ENCODE peak calls at places on chromosomes 3 and 15, in four cellular contexts. F, V, P and H are unnamed samples.

GRCh38 chr15:40097968-40098476 is 10.7 kb downstream of the BMF start:
- DNase-seq in V (no peak), F (no peak), P (peak; percentile 77), H (peak; percentile 41)

GRCh38 chr3:107620534-107620933 is 97.8 kb downstream of the BBX start:
- DNase-seq in P (no peak), V (peak; percentile 55), F (no peak), H (no peak)

GRCh38 chr3:14258906-14259904 is 80.6 kb downstream of the LSM3 start:
- DNase-seq in P (no peak), V (no peak), F (no peak), H (no peak)

GRCh38 chr3:71112576-71112975 is 471.0 kb downstream of the FOXP1 start:
- DNase-seq in V (no peak), F (no peak), P (no peak), H (peak; percentile 14)

GRCh38 chr3:108305484-108306172 is 9.3 kb downstream of the HHLA2 start:
- DNase-seq in V (no peak), F (no peak), P (no peak), H (no peak)

GRCh38 chr15:43316007-43316968 is 14.1 kb downstream of the LCMT2 start:
- DNase-seq in F (no peak), V (no peak), P (peak; percentile 91), H (peak; percentile 37)

GRCh38 chr3:107508331-107508730 is 14.4 kb upstream of the BBX start:
- DNase-seq in P (no peak), F (no peak), V (no peak), H (no peak)

GRCh38 chr15:67997996-67998395 is 56.1 kb upstream of the PIAS1 start:
- DNase-seq in P (no peak), V (no peak), F (peak; percentile 9), H (peak; percentile 27)

GRCh38 chr15:52674831-52675230 is 4.4 kb downstream of the ATOSA start:
- DNase-seq in V (no peak), P (no peak), F (no peak), H (no peak)

GRCh38 chr3:61890167-61890566 is 328.8 kb downstream of the PTPRG start:
- DNase-seq in V (no peak), P (no peak), F (no peak), H (no peak)

GRCh38 chr15:40421246-40422157 is 15.9 kb downstream of the IVD start:
- DNase-seq in F (peak; percentile 54), P (peak; percentile 85), V (peak; percentile 77), H (peak; percentile 73)

GRCh38 chr3:1848935-1849334 is 249.7 kb upstream of the CNTN4 start:
- DNase-seq in V (no peak), P (no peak), F (no peak), H (no peak)

GRCh38 chr15:91997163-91997562 is 143.7 kb downstream of the SLCO3A1 start:
- DNase-seq in V (no peak), P (no peak), F (no peak), H (no peak)

GRCh38 chr3:164604687-164605086 is 473.6 kb downstream of the SI start:
- DNase-seq in F (no peak), P (no peak), V (no peak), H (no peak)

GRCh38 chr15:77807115-77807514 is 174.4 kb upstream of the LINGO1 start:
- DNase-seq in V (no peak), F (no peak), P (no peak), H (no peak)

GRCh38 chr3:36876181-36876936 is 68.5 kb downstream of the TRANK1 start:
- DNase-seq in P (no peak), F (no peak), V (no peak), H (no peak)

GRCh38 chr3:109825971-109826810 is 488.8 kb upstream of the DPPA4 start:
- DNase-seq in V (no peak), P (no peak), F (no peak), H (no peak)

GRCh38 chr3:55488398-55489055 is 1.4 kb upstream of the WNT5A start:
- DNase-seq in P (peak; percentile 89), F (peak; percentile 89), V (peak; percentile 75), H (peak; percentile 87)

GRCh38 chr3:50245251-50245745 is 9.3 kb downstream of the GNAI2 start:
- DNase-seq in F (no peak), P (no peak), V (no peak), H (no peak)

GRCh38 chr3:142993958-142994442 is 7.4 kb upstream of the U2SURP start:
- DNase-seq in V (peak; percentile 72), F (peak; percentile 74), P (no peak), H (peak; percentile 86)

GRCh38 chr3:113545594-113545993 is 13.2 kb downstream of the SIDT1 start:
- DNase-seq in P (no peak), V (no peak), F (no peak), H (no peak)

GRCh38 chr3:115402651-115403050 is 220.7 kb upstream of the GAP43 start:
- DNase-seq in P (no peak), F (no peak), V (no peak), H (peak; percentile 25)

GRCh38 chr3:94978076-94978475 is 915.2 kb downstream of the NSUN3 start:
- DNase-seq in F (no peak), V (no peak), P (no peak), H (no peak)

GRCh38 chr15:31434418-31435255 is 108.0 kb downstream of the KLF13 start:
- DNase-seq in V (no peak), P (peak; percentile 74), F (peak; percentile 77), H (peak; percentile 83)

GRCh38 chr3:66200147-66200546 is 20.7 kb upstream of the SLC25A26 start:
- DNase-seq in P (no peak), V (no peak), F (no peak), H (no peak)

GRCh38 chr15:65512807-65513416 is 4.6 kb downstream of the DPP8 start:
- DNase-seq in V (no peak), P (peak; percentile 90), F (peak; percentile 88), H (peak; percentile 66)

GRCh38 chr3:121431717-121432517 is 113.9 kb downstream of the POLQ start:
- DNase-seq in F (peak; percentile 76), V (peak; percentile 3), P (no peak), H (peak; percentile 62)

GRCh38 chr3:184678317-184679055 is 33.4 kb downstream of the MAGEF1 start:
- DNase-seq in P (no peak), F (no peak), V (no peak), H (no peak)

GRCh38 chr3:120071259-120071658 is 23.0 kb downstream of the GSK3B start:
- DNase-seq in P (no peak), V (peak; percentile 37), F (no peak), H (no peak)

GRCh38 chr3:177335728-177336127 is 138.4 kb upstream of the TBL1XR1 start:
- DNase-seq in P (no peak), F (peak; percentile 31), V (no peak), H (peak; percentile 38)

GRCh38 chr15:86691091-86691490 is 611.4 kb downstream of the AGBL1 start:
- DNase-seq in P (no peak), V (peak; percentile 13), F (no peak), H (no peak)

GRCh38 chr3:12755754-12756153 is 3.3 kb downstream of the TMEM40 start:
- DNase-seq in P (no peak), V (no peak), F (no peak), H (no peak)

GRCh38 chr3:16357698-16358097 is 92.7 kb downstream of the OXNAD1 start:
- DNase-seq in F (peak; percentile 29), P (no peak), V (no peak), H (peak; percentile 19)

GRCh38 chr3:42732829-42733459 is 30.3 kb upstream of the HHATL start:
- DNase-seq in F (no peak), V (peak; percentile 47), P (peak; percentile 44), H (no peak)

GRCh38 chr15:98773616-98774015 is 125.3 kb downstream of the IGF1R start:
- DNase-seq in F (no peak), P (no peak), V (peak; percentile 62), H (no peak)
- H3K4me3 ChIP-seq in F (no peak overlapping the region), P (no peak overlapping the region), V (no peak overlapping the region), H (no peak overlapping the region)

GRCh38 chr15:90742082-90742481 is 24.9 kb downstream of the BLM start:
- DNase-seq in F (no peak), P (no peak), V (no peak), H (no peak)
- H3K4me3 ChIP-seq in F (no peak overlapping the region), P (no peak overlapping the region), V (no peak overlapping the region), H (no peak overlapping the region)

GRCh38 chr3:167653750-167654149 is at the start of gene WDR49:
- DNase-seq in F (peak; percentile 29), P (no peak), V (peak; percentile 76), H (no peak)

GRCh38 chr3:167653155-167653554 is 587 bp downstream of the WDR49 start:
- DNase-seq in F (no peak), P (no peak), V (no peak), H (no peak)

GRCh38 chr3:167651820-167652219 is 1.9 kb downstream of the WDR49 start:
- DNase-seq in F (no peak), P (no peak), V (no peak), H (no peak)

GRCh38 chr3:167657684-167658225 is 4.0 kb upstream of the WDR49 start:
- DNase-seq in F (no peak), V (no peak), P (no peak), H (no peak)

DNA sequence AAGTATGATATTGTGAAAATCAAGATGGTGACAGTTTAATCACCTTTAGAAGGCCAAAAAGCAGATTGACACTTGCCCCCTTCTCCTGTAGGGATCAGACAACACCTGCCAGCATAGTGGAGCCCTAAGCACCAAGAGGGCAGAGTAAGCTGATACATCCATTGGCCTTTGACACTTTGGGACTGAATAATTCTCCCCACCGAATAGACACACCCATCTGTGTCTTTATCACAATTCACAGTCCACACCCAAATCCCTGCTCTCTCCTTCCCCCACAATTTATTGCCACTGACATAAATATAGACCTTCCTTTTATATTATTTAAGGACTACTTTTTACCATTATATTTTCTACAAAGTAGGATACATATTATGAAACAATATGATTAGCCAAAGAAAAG is 3.1 kb upstream of the WDR49 start:
- DNase-seq in P (no peak), F (no peak), V (no peak), H (no peak)
- H3K4me3 ChIP-seq in P (no peak overlapping the region), F (no peak overlapping the region), V (no peak overlapping the region), H (no peak overlapping the region)

GRCh38 chr3:27666708-27667107 is 55.4 kb downstream of the EOMES start:
- DNase-seq in V (peak; percentile 90), F (peak; percentile 91), P (peak; percentile 82), H (peak; percentile 93)
- H3K4me3 ChIP-seq in V (no peak overlapping the region), F (no peak overlapping the region), P (no peak overlapping the region), H (no peak overlapping the region)

GRCh38 chr15:98785796-98786581 is 137.7 kb downstream of the IGF1R start:
- DNase-seq in F (no peak), V (peak; percentile 80), P (no peak), H (no peak)
- H3K4me3 ChIP-seq in F (no peak overlapping the region), V (no peak overlapping the region), P (no peak overlapping the region), H (no peak overlapping the region)

GRCh38 chr3:187293514-187293870 is 2.0 kb upstream of the MASP1 start:
- DNase-seq in V (no peak), P (no peak), F (no peak), H (no peak)
- H3K4me3 ChIP-seq in V (no peak overlapping the region), P (peak overlapping the region; percentile 59), F (no peak overlapping the region), H (no peak overlapping the region)